ENCODE peak calls at places on chromosomes 3 and 15, in ten cellular contexts. W is Calu3; U is NCI-H524 treated with DMSO at 0.1 percent for 48 hours; L is activated naive CD4-positive, alpha-beta T cell; J is cardiac muscle cell; N is germinal center; M is hippocampal formation; Q is body of pancreas; B is sciatic nerve; G is NCI-H82. D is an unnamed sample.

GRCh38 chr3:190265795-190266194 is 56.5 kb downstream of the CLDN1 start:
- DNase-seq in L (no peak), Q (peak), M (no peak), U (no peak), G (no peak), N (no peak), B (no peak), J (no peak), W (peak), D (no peak)

GRCh38 chr15:89444855-89445254 is 51.5 kb downstream of the RHCG start:
- DNase-seq in U (peak), Q (no peak), G (peak), N (no peak), J (no peak), W (no peak), L (no peak), B (no peak), M (no peak), D (no peak)

GRCh38 chr3:136612512-136612911 is 139.7 kb downstream of the STAG1 start:
- DNase-seq in G (no peak), B (no peak), U (no peak), L (no peak), W (no peak), J (no peak), M (no peak), Q (no peak), N (no peak), D (no peak)

GRCh38 chr3:170419301-170420087 is 826 bp downstream of the CLDN11 start:
- DNase-seq in L (no peak), U (no peak), N (no peak), B (peak), Q (no peak), J (peak), G (no peak), W (no peak), M (peak), D (no peak)

GRCh38 chr3:20747736-20748135 is 561.7 kb upstream of the SGO1 start:
- DNase-seq in B (no peak), W (no peak), L (no peak), Q (no peak), U (no peak), M (no peak), J (no peak), N (no peak), G (no peak), D (no peak)

GRCh38 chr3:46849686-46850467 is 13.4 kb downstream of the MYL3 start:
- DNase-seq in Q (no peak), M (no peak), W (no peak), L (no peak), B (no peak), N (no peak), U (no peak), G (no peak), J (no peak), D (peak)

GRCh38 chr3:188170461-188171459 is 16.8 kb downstream of the LPP start:
- DNase-seq in U (no peak), B (no peak), J (no peak), W (no peak), N (no peak), L (peak), G (no peak), Q (no peak), M (no peak), D (no peak)

GRCh38 chr3:39147711-39148115 is 5.7 kb downstream of the CSRNP1 start:
- DNase-seq in J (no peak), N (peak), B (no peak), Q (no peak), U (no peak), G (no peak), W (peak), L (no peak), M (no peak), D (no peak)

GRCh38 chr3:196268270-196269163 is 19.0 kb downstream of the PCYT1A start:
- DNase-seq in L (no peak), U (no peak), M (no peak), B (no peak), J (no peak), N (no peak), Q (no peak), W (peak), G (no peak), D (no peak)

GRCh38 chr3:50226888-50227389 is 9.1 kb upstream of the GNAI2 start:
- DNase-seq in U (no peak), Q (no peak), M (no peak), L (peak), B (no peak), G (no peak), W (peak), J (peak), N (peak), D (no peak)

GRCh38 chr15:91655891-91656290 is 197.6 kb upstream of the SLCO3A1 start:
- DNase-seq in M (no peak), B (no peak), L (no peak), J (no peak), G (no peak), Q (no peak), N (no peak), W (no peak), U (no peak), D (no peak)

GRCh38 chr15:78623786-78624497 is 3.1 kb upstream of the CHRNA3 start:
- DNase-seq in Q (no peak), G (no peak), B (no peak), L (no peak), U (no peak), J (no peak), W (no peak), M (no peak), N (no peak), D (no peak)

GRCh38 chr3:126545544-126545943 is 13.2 kb downstream of the C3orf22 start:
- DNase-seq in N (no peak), U (no peak), L (no peak), G (no peak), M (no peak), Q (no peak), B (peak), J (no peak), W (no peak), D (no peak)

GRCh38 chr3:5205165-5205941 is 17.8 kb downstream of the EDEM1 start:
- DNase-seq in N (no peak), Q (no peak), G (no peak), J (no peak), L (no peak), U (no peak), W (no peak), B (no peak), M (no peak), D (no peak)

GRCh38 chr3:11601446-11602241 is 42.1 kb downstream of the VGLL4 start:
- DNase-seq in L (no peak), J (no peak), B (peak), G (no peak), U (no peak), M (peak), Q (no peak), N (peak), W (no peak), D (no peak)

GRCh38 chr3:66508461-66508860 is 7.6 kb upstream of the LRIG1 start:
- DNase-seq in M (no peak), B (no peak), J (no peak), L (no peak), W (no peak), N (no peak), Q (no peak), U (no peak), G (no peak), D (no peak)

GRCh38 chr3:119184808-119185690 is 11.7 kb downstream of the UPK1B start:
- DNase-seq in N (no peak), Q (no peak), L (no peak), U (no peak), J (no peak), M (no peak), W (peak), G (no peak), B (no peak), D (no peak)

GRCh38 chr15:39942101-39942752 is 8.3 kb downstream of the EIF2AK4 start:
- DNase-seq in N (no peak), L (no peak), U (no peak), M (no peak), B (no peak), W (no peak), G (no peak), J (no peak), Q (no peak), D (no peak)

GRCh38 chr3:107525954-107526305 is 3.2 kb downstream of the BBX start:
- DNase-seq in Q (no peak), J (no peak), W (no peak), U (no peak), L (no peak), G (no peak), N (no peak), M (no peak), B (no peak), D (no peak)

GRCh38 chr3:186742618-186743335 is 25.6 kb downstream of the KNG1 start:
- DNase-seq in N (no peak), Q (no peak), L (no peak), J (no peak), B (no peak), U (no peak), W (no peak), G (no peak), M (no peak), D (no peak)

GRCh38 chr15:23690450-23690852 is 3.3 kb upstream of the NDN start:
- DNase-seq in M (peak), N (no peak), W (no peak), B (peak), U (no peak), J (peak), L (no peak), G (peak), Q (peak), D (no peak)

GRCh38 chr3:49906004-49906860 is 2.6 kb upstream of the MST1R start:
- DNase-seq in G (peak), N (peak), U (no peak), B (peak), Q (peak), W (peak), J (peak), M (peak), L (peak), D (no peak)

GRCh38 chr15:92811514-92811913 is 88.6 kb upstream of the CHD2 start:
- DNase-seq in N (no peak), L (no peak), W (peak), U (no peak), Q (peak), M (peak), J (no peak), B (peak), G (peak), D (no peak)

GRCh38 chr3:189353318-189353958 is 181.7 kb downstream of the TPRG1 start:
- DNase-seq in J (no peak), M (no peak), L (no peak), N (no peak), W (peak), G (no peak), U (no peak), B (no peak), Q (no peak), D (no peak)

GRCh38 chr15:68638953-68639500 is 60.2 kb downstream of the CORO2B start:
- DNase-seq in J (no peak), W (no peak), Q (no peak), B (no peak), L (no peak), U (no peak), M (no peak), G (no peak), N (no peak), D (no peak)

GRCh38 chr3:183230826-183231225 is 22.2 kb upstream of the B3GNT5 start:
- DNase-seq in L (no peak), M (no peak), U (no peak), W (no peak), Q (no peak), B (no peak), N (no peak), J (no peak), G (peak), D (no peak)

GRCh38 chr3:16512435-16513140 is 911 bp downstream of the RFTN1 start:
- DNase-seq in G (no peak), L (peak), Q (peak), J (peak), N (peak), W (peak), M (no peak), U (no peak), B (peak), D (no peak)

GRCh38 chr3:139434764-139435291 is 41.5 kb downstream of the RBP2 start:
- DNase-seq in J (no peak), M (no peak), W (peak), L (no peak), G (no peak), B (no peak), U (no peak), Q (no peak), N (no peak), D (no peak)

D was measured in chondrocyte.